ENCODE peak calls at places on chromosome 18, in four cellular contexts. V is lower lobe of right lung; L is astrocyte of the cerebellum; E is activated CD4-positive, alpha-beta T cell treated with anti-CD3 and anti-CD28 coated beads for 36 hours. Q is an unnamed sample.

GRCh38 chr18:7941533-7941932 is 374.4 kb downstream of the PTPRM start:
- DNase-seq in V (peak), L (no peak), E (no peak), Q (peak)

GRCh38 chr18:24918257-24918656 is 433.7 kb downstream of the ZNF521 start:
- DNase-seq in V (no peak), L (no peak), E (no peak), Q (no peak)

GRCh38 chr18:3329871-3330270 is 67.9 kb downstream of the MYL12B start:
- DNase-seq in V (no peak), L (no peak), E (no peak), Q (no peak)

GRCh38 chr18:45384137-45384998 is 230.9 kb upstream of the SLC14A2 start:
- DNase-seq in V (no peak), L (peak), E (peak), Q (peak)

GRCh38 chr18:8358066-8358795 is 251.0 kb upstream of the RAB12 start:
- DNase-seq in V (no peak), L (no peak), E (no peak), Q (no peak)

GRCh38 chr18:79104137-79104536 is 34.9 kb downstream of the ATP9B start:
- DNase-seq in V (no peak), L (no peak), E (no peak), Q (no peak)

GRCh38 chr18:24112874-24113615 is 25.8 kb upstream of the CABYR start:
- DNase-seq in V (no peak), L (peak), E (peak), Q (no peak)

GRCh38 chr18:39842042-39842791 is 2112.8 kb upstream of the PIK3C3 start:
- DNase-seq in V (no peak), L (no peak), E (no peak), Q (no peak)

GRCh38 chr18:6757966-6758365 is 28.4 kb downstream of the ARHGAP28 start:
- DNase-seq in V (no peak), L (peak), E (no peak), Q (no peak)

GRCh38 chr18:28041366-28041765 is 135.6 kb downstream of the CDH2 start:
- DNase-seq in V (no peak), L (peak), E (no peak), Q (no peak)

GRCh38 chr18:31738460-31739407 is 21.9 kb downstream of the SLC25A52 start:
- DNase-seq in V (no peak), L (no peak), E (no peak), Q (no peak)